ENCODE peak calls at places on chromosomes 13 and 19, in six cellular contexts. C is NCI-H1092 treated with DMSO at 0.1 percent for 48 hours, M is left colon, F is AG04450, A is heart left ventricle, P is AG08396. G is an unnamed sample.

GRCh38 chr13:25468330-25469178 is 96.8 kb downstream of the ATP8A2 start:
- DNase-seq in P (peak; percentile 36), M (peak; percentile 4), F (no peak), A (no peak), C (peak; percentile 75), G (no peak)

GRCh38 chr13:59356607-59357006 is 807.1 kb downstream of the DIAPH3 start:
- DNase-seq in C (peak; percentile 84), P (peak; percentile 3), M (peak; percentile 23), F (peak; percentile 16), A (peak; percentile 93), G (no peak)

GRCh38 chr13:44710576-44710975 is 134.4 kb upstream of the TSC22D1 start:
- DNase-seq in C (no peak), P (peak; percentile 69), A (no peak), M (no peak), F (peak; percentile 83), G (peak; percentile 86)

GRCh38 chr19:11887618-11888531 is at the start of gene ZNF69:
- DNase-seq in F (no peak), M (peak; percentile 96), P (peak; percentile 88), C (peak; percentile 28), A (peak; percentile 94), G (peak; percentile 53)

GRCh38 chr13:49053215-49053614 is 77.5 kb downstream of the FNDC3A start:
- DNase-seq in P (no peak), C (no peak), M (no peak), A (no peak), F (no peak), G (no peak)

GRCh38 chr13:22455036-22455435 is 725.7 kb upstream of the SGCG start:
- DNase-seq in C (peak; percentile 34), A (no peak), F (no peak), P (no peak), M (no peak), G (no peak)

GRCh38 chr13:83508905-83509304 is 373.4 kb downstream of the SLITRK1 start:
- DNase-seq in C (no peak), A (no peak), P (no peak), M (no peak), F (no peak), G (no peak)

GRCh38 chr19:13788991-13789390 is 6.3 kb upstream of the ZSWIM4 start:
- DNase-seq in F (no peak), A (no peak), C (no peak), P (peak; percentile 40), M (no peak), G (no peak)

GRCh38 chr19:12763100-12763499 is 11.5 kb downstream of the BEST2 start:
- DNase-seq in A (peak; percentile 89), P (no peak), M (no peak), C (no peak), F (no peak), G (no peak)

GRCh38 chr19:45103200-45103624 is 10.2 kb downstream of the PPP1R37 start:
- DNase-seq in M (no peak), C (no peak), P (no peak), F (no peak), A (no peak), G (no peak)

GRCh38 chr19:47315125-47315821 is 5.6 kb downstream of the C5AR1 start:
- DNase-seq in P (peak; percentile 84), C (no peak), F (peak; percentile 77), M (no peak), A (peak; percentile 68), G (peak; percentile 81)

GRCh38 chr19:5107432-5108122 is 138.7 kb downstream of the KDM4B start:
- DNase-seq in A (peak; percentile 72), P (no peak), C (no peak), M (no peak), F (no peak), G (no peak)

GRCh38 chr19:18274303-18274775 is at the start of gene IQCN:
- DNase-seq in A (no peak), P (no peak), M (peak; percentile 51), F (no peak), C (no peak), G (no peak)

GRCh38 chr19:21398851-21399250 is 1.9 kb downstream of the ZNF493 start:
- DNase-seq in M (no peak), P (no peak), C (no peak), F (no peak), A (no peak), G (no peak)

GRCh38 chr13:39540929-39541605 is 61.9 kb downstream of the LHFPL6 start:
- DNase-seq in F (no peak), M (no peak), A (no peak), P (no peak), C (no peak), G (no peak)

GRCh38 chr13:30998548-30999140 is 66.2 kb downstream of the TEX26 start:
- DNase-seq in A (no peak), M (no peak), C (peak; percentile 63), F (peak; percentile 38), P (peak; percentile 46), G (no peak)

GRCh38 chr19:1063030-1063908 is 3.7 kb upstream of the ARHGAP45 start:
- DNase-seq in P (no peak), C (no peak), F (no peak), A (no peak), M (peak; percentile 45), G (no peak)

GRCh38 chr19:46303702-46304397 is 7.0 kb downstream of the HIF3A start:
- DNase-seq in A (peak; percentile 76), M (peak; percentile 95), C (no peak), F (no peak), P (no peak), G (no peak)

GRCh38 chr13:21996049-21996448 is 325.2 kb downstream of the FGF9 start:
- DNase-seq in P (no peak), F (no peak), M (no peak), A (no peak), C (no peak), G (no peak)

GRCh38 chr13:45468676-45469075 is 3.9 kb downstream of the COG3 start:
- DNase-seq in F (no peak), A (no peak), C (no peak), P (no peak), M (peak; percentile 12), G (no peak)

GRCh38 chr13:28495586-28496564 is 947 bp upstream of the FLT1 start:
- DNase-seq in M (no peak), C (no peak), F (no peak), P (no peak), A (no peak), G (no peak)

G was measured in kidney epithelial cell.